ENCODE peak calls at places on chromosomes 16 and 17, in eight cellular contexts. Y, L, D, N, E, P, C and V are unnamed samples.

GRCh38 chr17:20975566-20975965 is 67.2 kb downstream of the USP22 start:
- DNase-seq in Y (no peak), L (no peak), D (no peak), N (no peak), E (no peak), P (no peak), C (no peak), V (no peak)

GRCh38 chr17:42078396-42079042 is 19.8 kb downstream of the ZNF385C start:
- DNase-seq in Y (no peak), L (no peak), D (no peak), N (no peak), E (no peak), P (no peak), C (no peak), V (no peak)

GRCh38 chr17:43834106-43834505 is 1.2 kb upstream of the MPP3 start:
- DNase-seq in Y (no peak), L (peak; percentile 54), D (no peak), N (no peak), E (no peak), P (peak; percentile 68), C (no peak), V (no peak)

GRCh38 chr16:6946802-6947201 is 385.8 kb upstream of the RBFOX1 start:
- DNase-seq in Y (no peak), L (no peak), D (no peak), N (no peak), E (no peak), P (no peak), C (no peak), V (no peak)

GRCh38 chr16:2963611-2964415 is at the start of gene KREMEN2:
- DNase-seq in Y (no peak), L (no peak), D (no peak), N (no peak), E (no peak), P (peak; percentile 24), C (no peak), V (peak; percentile 59)

GRCh38 chr17:68511254-68511670 is 968 bp upstream of the PRKAR1A start:
- DNase-seq in Y (no peak), L (no peak), D (no peak), N (no peak), E (no peak), P (no peak), C (no peak), V (no peak)

GRCh38 chr17:68753985-68754769 is 153.0 kb upstream of the FAM20A start:
- DNase-seq in Y (no peak), L (no peak), D (no peak), N (no peak), E (no peak), P (no peak), C (no peak), V (no peak)

GRCh38 chr17:1005361-1005946 is 8.5 kb downstream of the TIMM22 start:
- DNase-seq in Y (no peak), L (peak; percentile 74), D (no peak), N (no peak), E (no peak), P (peak; percentile 20), C (no peak), V (no peak)

GRCh38 chr17:75698659-75699058 is 22.6 kb upstream of the ITGB4 start:
- DNase-seq in Y (no peak), L (no peak), D (no peak), N (no peak), E (no peak), P (no peak), C (no peak), V (no peak)

GRCh38 chr17:15185625-15185991 is 79.5 kb downstream of the PMP22 start:
- DNase-seq in Y (no peak), L (peak; percentile 53), D (no peak), N (no peak), E (no peak), P (peak; percentile 87), C (peak; percentile 55), V (no peak)

GRCh38 chr17:9968881-9969280 is 63.8 kb upstream of the RCVRN start:
- DNase-seq in Y (no peak), L (peak; percentile 14), D (peak; percentile 22), N (no peak), E (no peak), P (peak; percentile 80), C (peak; percentile 87), V (no peak)

GRCh38 chr17:30379303-30380105 is 777 bp downstream of the CPD start:
- DNase-seq in Y (peak; percentile 18), L (no peak), D (peak; percentile 22), N (peak; percentile 15), E (peak; percentile 73), P (no peak), C (no peak), V (peak; percentile 55)

GRCh38 chr16:8982816-8983215 is 19.1 kb upstream of the USP7 start:
- DNase-seq in Y (no peak), L (no peak), D (no peak), N (no peak), E (no peak), P (no peak), C (no peak), V (no peak)

GRCh38 chr16:87725596-87726235 is 40.1 kb downstream of the KLHDC4 start:
- DNase-seq in Y (no peak), L (peak; percentile 30), D (no peak), N (no peak), E (peak; percentile 79), P (peak; percentile 91), C (no peak), V (no peak)

GRCh38 chr16:82629441-82630027 is 2.8 kb downstream of the CDH13 start:
- DNase-seq in Y (no peak), L (peak; percentile 74), D (no peak), N (no peak), E (no peak), P (no peak), C (peak; percentile 79), V (no peak)

GRCh38 chr17:57461082-57461481 is 204.8 kb downstream of the MSI2 start:
- DNase-seq in Y (no peak), L (no peak), D (peak; percentile 49), N (no peak), E (no peak), P (no peak), C (peak; percentile 21), V (peak; percentile 68)

GRCh38 chr16:75087040-75087979 is 29.3 kb downstream of the LDHD start:
- DNase-seq in Y (peak; percentile 35), L (peak; percentile 89), D (peak; percentile 18), N (no peak), E (no peak), P (peak; percentile 83), C (no peak), V (no peak)

GRCh38 chr17:56440391-56440790 is 153.1 kb upstream of the NOG start:
- DNase-seq in Y (no peak), L (no peak), D (no peak), N (no peak), E (no peak), P (peak; percentile 1), C (peak; percentile 56), V (no peak)

GRCh38 chr16:88013766-88014165 is 62.5 kb downstream of the BANP start:
- DNase-seq in Y (no peak), L (no peak), D (no peak), N (no peak), E (no peak), P (no peak), C (no peak), V (no peak)

GRCh38 chr17:71085238-71086033 is 916.1 kb downstream of the KCNJ2 start:
- DNase-seq in Y (peak; percentile 70), L (peak; percentile 10), D (peak; percentile 34), N (peak; percentile 66), E (no peak), P (no peak), C (no peak), V (peak; percentile 12)

GRCh38 chr17:8063761-8064589 is 23.5 kb downstream of the ALOX12B start:
- DNase-seq in Y (no peak), L (no peak), D (no peak), N (no peak), E (peak; percentile 59), P (no peak), C (no peak), V (no peak)

GRCh38 chr17:53607475-53607874 is 215.3 kb upstream of the KIF2B start:
- DNase-seq in Y (no peak), L (no peak), D (no peak), N (no peak), E (no peak), P (no peak), C (no peak), V (no peak)

DNA sequence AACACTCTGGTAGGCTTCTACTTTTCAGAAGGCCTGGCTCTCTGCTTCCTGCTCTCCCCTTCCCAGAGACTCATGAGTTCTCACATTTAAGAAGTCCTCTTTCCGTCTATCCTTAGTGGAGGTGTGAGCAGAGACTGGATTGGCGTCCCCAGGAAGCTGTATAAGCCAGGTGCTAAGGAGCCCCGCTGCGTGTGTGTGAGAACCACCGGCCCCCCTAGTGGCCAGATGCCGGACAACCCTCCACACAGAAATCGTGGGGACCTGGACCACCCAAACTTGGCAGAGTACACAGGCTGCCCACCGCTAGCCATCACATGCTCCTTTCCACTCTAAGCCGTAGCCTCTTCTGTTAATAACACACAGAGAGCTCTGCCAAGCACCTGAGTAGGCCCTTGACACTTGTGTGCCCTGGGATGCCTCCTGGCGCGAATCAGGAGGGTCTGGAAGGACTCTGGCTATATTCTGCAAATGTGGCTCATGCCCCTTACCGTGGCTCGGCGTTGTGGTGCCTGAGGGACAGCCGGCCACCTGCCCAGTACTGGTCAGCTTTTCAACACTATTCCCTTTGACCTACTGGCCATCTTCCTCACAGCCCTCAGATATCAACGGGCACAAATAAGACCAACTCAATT is 13.9 kb downstream of the CYB5D2 start:
- DNase-seq in Y (peak; percentile 20), L (no peak), D (no peak), N (no peak), E (no peak), P (no peak), C (no peak), V (no peak)
- TF ChIP-seq CTCF in Y (no peak), L (no peak), D (peak; percentile 7), N (peak; percentile 14), E (no peak), P (peak; percentile 32), C (peak; percentile 63), V (no peak)

GRCh38 chr17:82615084-82616020 is 32.9 kb downstream of the WDR45B start:
- DNase-seq in Y (no peak), L (no peak), D (no peak), N (no peak), E (no peak), P (no peak), C (no peak), V (no peak)
- TF ChIP-seq CTCF in Y (no peak), L (no peak), D (no peak), N (no peak), E (no peak), P (peak; percentile 15), C (peak; percentile 52), V (no peak)

DNA sequence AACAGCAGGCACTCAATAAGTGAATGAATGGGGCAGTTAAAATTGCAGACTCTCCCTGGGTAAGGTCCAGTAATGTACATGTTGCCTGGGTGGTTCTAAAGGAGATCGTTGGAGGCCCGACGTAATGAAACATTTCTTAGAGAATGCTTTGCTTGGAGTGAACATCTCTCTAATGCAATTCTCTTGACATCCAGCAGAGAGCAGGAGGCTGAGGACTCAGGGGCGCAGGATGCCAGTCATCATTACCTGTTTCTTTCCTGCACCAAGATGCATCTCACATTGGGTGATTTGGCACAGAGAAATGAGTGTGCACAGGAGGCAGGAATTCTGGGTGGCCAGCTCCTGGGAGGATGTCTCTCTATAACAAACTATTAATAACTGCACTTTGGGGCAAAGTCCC is 130.3 kb upstream of the RBBP6 start:
- DNase-seq in Y (no peak), L (no peak), D (peak; percentile 53), N (no peak), E (no peak), P (no peak), C (no peak), V (no peak)
- TF ChIP-seq CTCF in Y (no peak), L (no peak), D (peak; percentile 50), N (no peak), E (no peak), P (no peak), C (no peak), V (no peak)

GRCh38 chr16:30378236-30379164 is 3.9 kb downstream of the SEPTIN1 start:
- DNase-seq in Y (peak; percentile 100), L (peak; percentile 98), D (peak; percentile 99), N (peak; percentile 98), E (peak; percentile 100), P (peak; percentile 99), C (peak; percentile 94), V (peak; percentile 100)
- TF ChIP-seq CTCF in Y (no peak), L (peak; percentile 28), D (no peak), N (no peak), E (no peak), P (peak; percentile 47), C (no peak), V (no peak)